ENCODE peak calls at places on chromosomes 5 and 9, in five cellular contexts. B, A, Q, C and H are unnamed samples.

GRCh38 chr9:133056533-133056932 is 5.2 kb upstream of the CEL start:
- DNase-seq in B (no peak), Q (no peak), C (no peak), A (no peak), H (no peak)

GRCh38 chr5:124301850-124302249 is 444.6 kb downstream of the ZNF608 start:
- DNase-seq in Q (no peak), B (no peak), C (no peak), A (no peak), H (no peak)

GRCh38 chr9:97555164-97555563 is 53.7 kb downstream of the TMOD1 start:
- DNase-seq in B (no peak), C (no peak), Q (no peak), A (no peak), H (no peak)

GRCh38 chr5:73757421-73757820 is 131.4 kb downstream of the ARHGEF28 start:
- DNase-seq in C (no peak), Q (no peak), B (no peak), A (no peak), H (no peak)

GRCh38 chr5:81776258-81776657 is 25.4 kb upstream of the SSBP2 start:
- DNase-seq in A (no peak), B (no peak), Q (no peak), C (no peak), H (no peak)

GRCh38 chr5:17415282-17415681 is 82.7 kb upstream of the TAF11L2 start:
- DNase-seq in B (no peak), C (no peak), Q (no peak), A (no peak), H (no peak)

GRCh38 chr9:97940233-97940632 is 2.3 kb upstream of the HEMGN start:
- DNase-seq in B (no peak), Q (no peak), C (peak; percentile 75), A (no peak), H (no peak)

GRCh38 chr5:140823475-140823874 is 2.1 kb downstream of the PCDHA5 start:
- DNase-seq in Q (no peak), B (no peak), A (no peak), C (no peak), H (no peak)

GRCh38 chr9:27310582-27310981 is 13.6 kb upstream of the EQTN start:
- DNase-seq in B (no peak), Q (no peak), A (no peak), C (no peak), H (no peak)

GRCh38 chr9:114372971-114373591 is 14.7 kb downstream of the AKNA start:
- DNase-seq in Q (no peak), A (no peak), C (no peak), B (peak; percentile 93), H (no peak)

GRCh38 chr9:94853887-94854286 is 127.4 kb downstream of the AOPEP start:
- DNase-seq in B (no peak), A (peak; percentile 75), C (no peak), Q (no peak), H (no peak)

GRCh38 chr9:19162956-19163355 is 35.7 kb upstream of the PLIN2 start:
- DNase-seq in Q (no peak), C (no peak), A (no peak), B (no peak), H (no peak)

GRCh38 chr9:94259077-94259847 is at the start of gene ZNF169:
- DNase-seq in B (peak; percentile 53), A (peak; percentile 61), Q (peak; percentile 59), C (peak; percentile 91), H (peak; percentile 75)

GRCh38 chr9:27131731-27132130 is 22.7 kb downstream of the TEK start:
- DNase-seq in Q (no peak), B (no peak), C (no peak), A (no peak), H (no peak)

GRCh38 chr5:53480474-53481353 is at the start of gene FST:
- DNase-seq in Q (no peak), A (no peak), C (peak; percentile 17), B (no peak), H (no peak)
- TF ChIP-seq JUND in Q (no peak), A (no peak), C (no peak), B (no peak), H (no peak)

DNA sequence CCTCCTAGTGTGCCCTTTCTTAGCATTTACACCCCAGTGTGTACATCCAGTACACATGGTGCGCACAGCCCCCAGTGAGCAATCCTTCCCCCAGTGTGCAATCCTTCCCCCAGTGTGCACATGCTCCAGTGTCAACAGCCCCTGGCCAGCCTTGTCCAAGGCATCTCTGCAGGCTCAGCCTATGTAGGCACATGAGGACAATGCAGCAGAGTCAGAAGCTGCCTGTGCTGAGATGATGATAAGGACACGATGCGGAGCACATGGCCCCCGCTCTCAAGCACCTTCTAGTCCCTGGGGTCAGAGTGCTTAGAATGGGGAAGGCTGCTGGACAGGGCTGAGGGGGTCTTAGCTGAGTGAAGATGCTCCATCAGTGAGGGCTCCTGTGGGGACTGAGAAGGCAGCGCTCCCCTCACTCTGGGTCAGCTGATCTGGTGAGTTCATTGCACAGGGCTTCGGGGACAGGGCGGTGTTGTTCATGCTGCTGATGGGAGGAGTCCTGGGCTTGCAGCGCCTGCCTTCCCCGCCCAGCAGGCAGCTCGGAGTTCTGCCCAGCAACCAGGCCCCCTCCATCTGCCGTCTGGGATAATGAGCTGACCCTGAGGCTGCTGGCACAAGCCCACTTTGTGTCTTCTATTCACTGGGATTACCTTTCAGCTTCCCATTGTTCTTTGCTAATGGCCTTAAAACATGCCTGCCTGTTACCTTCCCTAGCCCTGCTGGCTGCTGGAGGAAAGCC is 70.0 kb downstream of the GADD45G start:
- DNase-seq in B (no peak), C (no peak), Q (peak; percentile 70), A (no peak), H (no peak)
- TF ChIP-seq JUND in B (no peak), C (no peak), Q (no peak), A (no peak), H (no peak)

GRCh38 chr5:156850206-156850751 is at the start of gene PPP1R2B:
- DNase-seq in Q (no peak), A (no peak), C (no peak), B (no peak), H (no peak)
- TF ChIP-seq JUND in Q (no peak), A (no peak), C (no peak), B (no peak), H (no peak)

GRCh38 chr5:157479612-157480510 is 19.8 kb downstream of the NIPAL4 start:
- DNase-seq in Q (no peak), B (no peak), A (no peak), C (no peak), H (no peak)
- TF ChIP-seq JUND in Q (no peak), B (no peak), A (no peak), C (no peak), H (no peak)

GRCh38 chr5:1883925-1884637 is 1.4 kb upstream of the IRX4 start:
- DNase-seq in Q (no peak), A (no peak), B (no peak), C (no peak), H (no peak)

GRCh38 chr5:1885777-1886633 is 3.3 kb upstream of the IRX4 start:
- DNase-seq in C (no peak), A (no peak), Q (no peak), B (no peak), H (no peak)

GRCh38 chr5:1885476-1885755 is 2.7 kb upstream of the IRX4 start:
- DNase-seq in C (no peak), Q (no peak), A (no peak), B (no peak), H (no peak)

GRCh38 chr5:1883120-1883924 is 597 bp upstream of the IRX4 start:
- DNase-seq in C (no peak), Q (no peak), B (no peak), A (no peak), H (peak; percentile 76)

GRCh38 chr5:1884638-1885475 is 2.1 kb upstream of the IRX4 start:
- DNase-seq in B (no peak), Q (no peak), C (no peak), A (no peak), H (no peak)
- TF ChIP-seq JUND in B (no peak), Q (no peak), C (no peak), A (no peak), H (no peak)

GRCh38 chr9:99472240-99472915 is 250.3 kb downstream of the SEC61B start:
- DNase-seq in Q (no peak), C (no peak), A (no peak), B (no peak), H (no peak)
- TF ChIP-seq JUND in Q (no peak), C (no peak), A (no peak), B (no peak), H (no peak)

GRCh38 chr5:96703384-96703910 is 41.3 kb downstream of the CAST start:
- DNase-seq in Q (no peak), A (no peak), B (no peak), C (no peak), H (no peak)
- TF ChIP-seq JUND in Q (no peak), A (no peak), B (no peak), C (no peak), H (no peak)

GRCh38 chr9:85610074-85610855 is 131.5 kb downstream of the AGTPBP1 start:
- DNase-seq in A (peak; percentile 51), Q (no peak), B (peak; percentile 44), C (peak; percentile 67), H (peak; percentile 77)
- TF ChIP-seq JUND in A (no peak), Q (no peak), B (no peak), C (no peak), H (no peak)

DNA sequence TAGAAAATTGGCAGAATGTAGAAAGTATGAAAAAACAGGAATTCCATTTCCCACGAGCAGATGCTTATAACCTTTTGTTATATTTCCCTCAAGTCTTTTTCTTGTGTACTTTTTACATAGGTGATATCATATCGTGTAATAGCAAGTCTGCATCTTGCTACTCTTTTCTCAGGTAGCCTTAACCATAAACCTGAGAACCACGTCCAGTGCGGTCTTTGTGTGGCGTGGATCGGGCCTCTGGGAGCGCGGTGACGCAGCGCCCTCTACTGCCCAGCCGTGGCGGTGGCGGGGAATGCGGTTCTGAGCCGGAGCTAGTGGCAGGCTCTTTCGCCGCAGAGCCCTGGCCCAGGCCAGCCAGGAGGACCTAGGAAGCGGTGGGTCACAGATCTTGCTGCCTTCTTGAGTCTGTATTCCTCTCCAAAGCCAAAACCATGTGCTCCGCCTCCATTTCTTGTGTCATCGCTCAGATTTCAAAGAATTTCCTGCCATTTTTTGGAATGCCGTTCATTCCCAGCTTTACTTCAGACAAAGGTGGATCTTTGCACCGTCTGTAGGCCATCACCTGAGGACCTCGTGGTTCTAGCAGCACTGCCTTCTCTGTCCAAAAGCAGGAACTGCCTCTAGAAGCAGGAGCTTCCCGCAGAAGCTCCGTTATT is 71.9 kb downstream of the MVB12B start:
- DNase-seq in C (peak; percentile 76), B (no peak), A (no peak), Q (no peak), H (peak; percentile 56)
- TF ChIP-seq JUND in C (no peak), B (no peak), A (no peak), Q (no peak), H (no peak)

DNA sequence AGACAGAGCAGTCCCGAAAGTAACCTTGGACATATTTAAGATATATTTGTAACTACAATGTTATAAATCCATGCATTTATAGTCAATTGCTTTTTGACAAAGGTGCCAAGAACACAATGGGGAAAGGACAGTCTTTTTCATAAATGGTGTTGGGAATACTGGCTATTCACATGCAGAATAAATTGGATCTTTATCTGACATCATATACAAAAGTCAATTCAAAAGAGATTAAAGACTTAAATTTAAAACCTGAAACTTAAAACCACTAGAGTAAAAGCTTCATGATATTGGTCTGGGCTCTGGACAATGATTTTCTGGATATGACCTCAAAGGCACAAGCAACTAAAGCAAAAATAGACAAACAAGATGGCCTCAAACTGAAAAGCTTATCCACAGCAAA is 950.7 kb upstream of the TYRP1 start:
- DNase-seq in C (no peak), B (no peak), A (no peak), Q (no peak), H (no peak)
- TF ChIP-seq JUND in C (no peak), B (no peak), A (no peak), Q (no peak), H (no peak)